ENCODE peak calls at places on chromosomes 2 and 18, in five cellular contexts. One of them, this sample, is unnamed.

GRCh38 chr2:32061973-32062861 is 1.1 kb upstream of the SPAST start:
- DNase-seq in GM06990: no peak
- DNase-seq in cardiac muscle cell: peak
- DNase-seq in upper lobe of right lung: no peak
- DNase-seq in foreskin fibroblast: no peak
- DNase-seq in this sample: peak

GRCh38 chr2:182668671-182669070 is 47.4 kb upstream of the DNAJC10 start:
- DNase-seq in GM06990: no peak
- DNase-seq in cardiac muscle cell: no peak
- DNase-seq in upper lobe of right lung: no peak
- DNase-seq in foreskin fibroblast: no peak
- DNase-seq in this sample: no peak

GRCh38 chr2:61900246-61900645 is 5.2 kb upstream of the COMMD1 start:
- DNase-seq in GM06990: no peak
- DNase-seq in cardiac muscle cell: peak
- DNase-seq in upper lobe of right lung: no peak
- DNase-seq in foreskin fibroblast: no peak
- DNase-seq in this sample: no peak

GRCh38 chr2:237640493-237640998 is 13.2 kb downstream of the LRRFIP1 start:
- DNase-seq in GM06990: no peak
- DNase-seq in cardiac muscle cell: no peak
- DNase-seq in upper lobe of right lung: no peak
- DNase-seq in foreskin fibroblast: no peak
- DNase-seq in this sample: no peak

GRCh38 chr2:153196378-153197058 is 282.0 kb downstream of the RPRM start:
- DNase-seq in GM06990: no peak
- DNase-seq in cardiac muscle cell: no peak
- DNase-seq in upper lobe of right lung: no peak
- DNase-seq in foreskin fibroblast: no peak
- DNase-seq in this sample: no peak

GRCh38 chr2:132703396-132703795 is 33.4 kb upstream of the LYPD1 start:
- DNase-seq in GM06990: no peak
- DNase-seq in cardiac muscle cell: no peak
- DNase-seq in upper lobe of right lung: no peak
- DNase-seq in foreskin fibroblast: no peak
- DNase-seq in this sample: no peak

GRCh38 chr2:70258532-70258875 is 567 bp downstream of the PCYOX1 start:
- DNase-seq in GM06990: no peak
- DNase-seq in cardiac muscle cell: peak
- DNase-seq in upper lobe of right lung: peak
- DNase-seq in foreskin fibroblast: peak
- DNase-seq in this sample: no peak

GRCh38 chr2:98442488-98442887 is 2.2 kb upstream of the INPP4A start:
- DNase-seq in GM06990: no peak
- DNase-seq in cardiac muscle cell: no peak
- DNase-seq in upper lobe of right lung: no peak
- DNase-seq in foreskin fibroblast: no peak
- DNase-seq in this sample: no peak

GRCh38 chr2:219513787-219514186 is 495 bp upstream of the ASIC4 start:
- DNase-seq in GM06990: no peak
- DNase-seq in cardiac muscle cell: no peak
- DNase-seq in upper lobe of right lung: no peak
- DNase-seq in foreskin fibroblast: no peak
- DNase-seq in this sample: no peak

GRCh38 chr2:157898591-157898996 is 22.5 kb upstream of the ACVR1 start:
- DNase-seq in GM06990: no peak
- DNase-seq in cardiac muscle cell: peak
- DNase-seq in upper lobe of right lung: no peak
- DNase-seq in foreskin fibroblast: peak
- DNase-seq in this sample: peak

GRCh38 chr18:52283927-52284326 is 56.1 kb upstream of the DCC start:
- DNase-seq in GM06990: no peak
- DNase-seq in cardiac muscle cell: no peak
- DNase-seq in upper lobe of right lung: no peak
- DNase-seq in foreskin fibroblast: no peak
- DNase-seq in this sample: no peak

GRCh38 chr2:69224495-69224803 is 162.6 kb downstream of the GFPT1 start:
- DNase-seq in GM06990: no peak
- DNase-seq in cardiac muscle cell: peak
- DNase-seq in upper lobe of right lung: no peak
- DNase-seq in foreskin fibroblast: no peak
- DNase-seq in this sample: no peak

GRCh38 chr2:219575566-219576504 is 3.7 kb downstream of the INHA start:
- DNase-seq in GM06990: no peak
- DNase-seq in cardiac muscle cell: no peak
- DNase-seq in upper lobe of right lung: no peak
- DNase-seq in foreskin fibroblast: no peak
- DNase-seq in this sample: no peak

GRCh38 chr2:26144953-26145680 is 27.8 kb upstream of the GAREM2 start:
- DNase-seq in GM06990: peak
- DNase-seq in cardiac muscle cell: peak
- DNase-seq in upper lobe of right lung: peak
- DNase-seq in foreskin fibroblast: peak
- DNase-seq in this sample: peak

GRCh38 chr2:69453475-69454129 is 16.4 kb upstream of the NFU1 start:
- DNase-seq in GM06990: peak
- DNase-seq in cardiac muscle cell: no peak
- DNase-seq in upper lobe of right lung: no peak
- DNase-seq in foreskin fibroblast: no peak
- DNase-seq in this sample: peak

GRCh38 chr18:71405142-71405806 is 1116.4 kb downstream of the SOCS6 start:
- DNase-seq in GM06990: no peak
- DNase-seq in cardiac muscle cell: no peak
- DNase-seq in upper lobe of right lung: no peak
- DNase-seq in foreskin fibroblast: no peak
- DNase-seq in this sample: no peak

GRCh38 chr2:42133771-42134195 is 35.4 kb upstream of the EML4 start:
- DNase-seq in GM06990: no peak
- DNase-seq in cardiac muscle cell: no peak
- DNase-seq in upper lobe of right lung: no peak
- DNase-seq in foreskin fibroblast: no peak
- DNase-seq in this sample: no peak

GRCh38 chr18:48392266-48392665 is 16.9 kb downstream of the ZBTB7C start:
- DNase-seq in GM06990: no peak
- DNase-seq in cardiac muscle cell: no peak
- DNase-seq in upper lobe of right lung: no peak
- DNase-seq in foreskin fibroblast: no peak
- DNase-seq in this sample: no peak

GRCh38 chr18:59910967-59911366 is 11.2 kb downstream of the PMAIP1 start:
- DNase-seq in GM06990: no peak
- DNase-seq in cardiac muscle cell: no peak
- DNase-seq in upper lobe of right lung: no peak
- DNase-seq in foreskin fibroblast: no peak
- DNase-seq in this sample: no peak

GRCh38 chr2:58432491-58433166 is 191.5 kb upstream of the FANCL start:
- DNase-seq in GM06990: no peak
- DNase-seq in cardiac muscle cell: no peak
- DNase-seq in upper lobe of right lung: no peak
- DNase-seq in foreskin fibroblast: no peak
- DNase-seq in this sample: no peak

GRCh38 chr2:102166189-102166845 is 20.5 kb upstream of the IL1RL2 start:
- DNase-seq in GM06990: no peak
- DNase-seq in cardiac muscle cell: no peak
- DNase-seq in upper lobe of right lung: no peak
- DNase-seq in foreskin fibroblast: peak
- DNase-seq in this sample: no peak

GRCh38 chr18:80109676-80110078 is 615 bp downstream of the ADNP2 start:
- DNase-seq in GM06990: peak
- DNase-seq in cardiac muscle cell: peak
- DNase-seq in upper lobe of right lung: no peak
- DNase-seq in foreskin fibroblast: peak
- DNase-seq in this sample: peak

GRCh38 chr2:32864337-32864736 is 82.4 kb upstream of the LTBP1 start:
- DNase-seq in GM06990: no peak
- DNase-seq in cardiac muscle cell: peak
- DNase-seq in upper lobe of right lung: no peak
- DNase-seq in foreskin fibroblast: peak
- DNase-seq in this sample: no peak

GRCh38 chr2:2083113-2083757 is 247.8 kb downstream of the MYT1L start:
- DNase-seq in GM06990: no peak
- DNase-seq in cardiac muscle cell: no peak
- DNase-seq in upper lobe of right lung: no peak
- DNase-seq in foreskin fibroblast: no peak
- DNase-seq in this sample: no peak

GRCh38 chr18:58313491-58314032 is 269.5 kb downstream of the NEDD4L start:
- DNase-seq in GM06990: no peak
- DNase-seq in cardiac muscle cell: no peak
- DNase-seq in upper lobe of right lung: no peak
- DNase-seq in foreskin fibroblast: no peak
- DNase-seq in this sample: no peak

GRCh38 chr18:57134564-57135211 is 12.2 kb upstream of the BOD1L2 start:
- DNase-seq in GM06990: no peak
- DNase-seq in cardiac muscle cell: no peak
- DNase-seq in upper lobe of right lung: no peak
- DNase-seq in foreskin fibroblast: no peak
- DNase-seq in this sample: no peak

GRCh38 chr2:88950010-88950409 is 258.5 kb downstream of the RPIA start:
- DNase-seq in GM06990: no peak
- DNase-seq in cardiac muscle cell: peak
- DNase-seq in upper lobe of right lung: no peak
- DNase-seq in foreskin fibroblast: no peak
- DNase-seq in this sample: no peak
- TF ChIP-seq CTCF in GM06990: no peak
- TF ChIP-seq CTCF in cardiac muscle cell: peak
- TF ChIP-seq CTCF in upper lobe of right lung: peak
- TF ChIP-seq CTCF in foreskin fibroblast: peak
- TF ChIP-seq CTCF in this sample: no peak

DNA sequence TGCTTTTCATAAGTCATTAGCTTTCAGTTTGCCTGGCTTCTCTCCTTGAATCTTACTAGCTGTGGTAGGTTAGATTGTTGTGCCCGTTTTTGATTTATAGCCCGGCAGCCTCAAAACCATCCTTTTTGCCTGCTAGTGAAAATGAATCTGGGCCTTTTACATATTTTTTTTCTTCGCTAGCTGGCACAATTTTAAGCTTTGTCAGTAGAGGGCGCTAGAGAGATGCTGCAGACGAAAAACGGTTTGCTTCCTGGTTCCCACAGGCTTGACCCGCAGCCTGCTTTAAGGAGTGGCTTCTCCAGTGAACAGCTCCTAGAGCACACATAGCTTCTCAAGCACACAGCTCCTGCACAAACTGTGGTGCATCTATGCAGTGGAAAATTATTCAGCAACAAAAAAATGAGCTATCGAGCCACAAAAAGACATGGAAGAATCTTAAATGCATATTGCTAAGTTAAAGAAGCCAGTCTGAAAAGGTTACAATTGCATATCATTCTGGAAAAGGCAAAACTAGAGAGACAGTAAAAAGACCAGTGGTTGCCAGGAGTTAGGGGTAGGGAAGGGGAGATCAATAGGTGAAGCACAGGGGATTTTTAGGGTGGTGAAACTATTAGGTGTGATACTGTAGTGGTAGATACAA is 47.9 kb downstream of the E2F6 start:
- DNase-seq in GM06990: no peak
- DNase-seq in cardiac muscle cell: no peak
- DNase-seq in upper lobe of right lung: no peak
- DNase-seq in foreskin fibroblast: no peak
- DNase-seq in this sample: no peak
- TF ChIP-seq CTCF in GM06990: peak
- TF ChIP-seq CTCF in cardiac muscle cell: no peak
- TF ChIP-seq CTCF in upper lobe of right lung: peak
- TF ChIP-seq CTCF in foreskin fibroblast: peak
- TF ChIP-seq CTCF in this sample: peak

DNA sequence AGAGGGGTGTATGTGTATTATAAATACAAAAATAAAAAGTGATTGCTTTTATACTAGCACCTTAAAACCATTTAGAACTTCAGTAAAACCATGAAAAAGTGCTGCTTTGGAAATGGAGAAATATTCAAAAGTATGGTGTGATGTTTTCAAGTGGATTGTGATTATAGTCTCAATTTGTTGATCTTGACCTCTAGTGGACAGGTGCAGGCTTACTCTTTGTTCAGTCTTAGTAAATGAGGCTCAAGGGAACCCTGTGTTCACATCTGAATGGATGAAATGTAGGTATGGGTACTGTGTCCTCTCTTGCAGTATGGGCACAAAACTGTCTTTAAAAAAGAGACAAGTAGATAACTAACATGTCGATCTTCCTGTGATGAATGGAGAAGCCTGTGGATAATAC is 145.8 kb downstream of the MCFD2 start:
- DNase-seq in GM06990: no peak
- DNase-seq in cardiac muscle cell: no peak
- DNase-seq in upper lobe of right lung: no peak
- DNase-seq in foreskin fibroblast: no peak
- DNase-seq in this sample: no peak
- TF ChIP-seq CTCF in GM06990: peak
- TF ChIP-seq CTCF in cardiac muscle cell: no peak
- TF ChIP-seq CTCF in upper lobe of right lung: peak
- TF ChIP-seq CTCF in foreskin fibroblast: peak
- TF ChIP-seq CTCF in this sample: no peak

GRCh38 chr2:235596272-235596671 is 102.4 kb downstream of the AGAP1 start:
- DNase-seq in GM06990: no peak
- DNase-seq in cardiac muscle cell: no peak
- DNase-seq in upper lobe of right lung: no peak
- DNase-seq in foreskin fibroblast: no peak
- DNase-seq in this sample: no peak

GRCh38 chr2:235597081-235597615 is 103.3 kb downstream of the AGAP1 start:
- DNase-seq in GM06990: no peak
- DNase-seq in cardiac muscle cell: no peak
- DNase-seq in upper lobe of right lung: no peak
- DNase-seq in foreskin fibroblast: no peak
- DNase-seq in this sample: no peak

GRCh38 chr2:235595420-235596010 is 101.7 kb downstream of the AGAP1 start:
- DNase-seq in GM06990: no peak
- DNase-seq in cardiac muscle cell: peak
- DNase-seq in upper lobe of right lung: no peak
- DNase-seq in foreskin fibroblast: peak
- DNase-seq in this sample: peak

GRCh38 chr2:235594041-235594440 is 100.2 kb downstream of the AGAP1 start:
- DNase-seq in GM06990: no peak
- DNase-seq in cardiac muscle cell: peak
- DNase-seq in upper lobe of right lung: no peak
- DNase-seq in foreskin fibroblast: no peak
- DNase-seq in this sample: peak

DNA sequence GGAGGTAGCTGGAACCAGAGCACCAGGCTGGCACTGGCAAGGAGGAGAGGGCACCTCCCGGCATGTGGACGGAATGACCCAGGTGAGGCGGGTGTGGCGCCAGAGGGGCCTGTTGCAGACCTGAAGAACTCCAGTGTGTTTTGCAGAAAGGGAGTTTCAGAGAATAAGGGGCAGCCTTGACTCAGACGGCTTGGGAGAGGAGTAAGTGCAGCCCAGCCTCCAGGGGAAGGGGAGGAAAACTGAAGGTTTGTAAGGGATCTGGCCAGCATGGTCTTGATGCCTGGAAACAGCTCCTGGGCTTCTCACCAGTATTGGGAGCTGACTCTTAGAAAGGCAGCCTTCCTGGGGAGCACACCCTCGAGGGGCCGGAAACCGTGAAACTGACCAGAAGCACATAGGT is 101.1 kb downstream of the AGAP1 start:
- DNase-seq in GM06990: no peak
- DNase-seq in cardiac muscle cell: no peak
- DNase-seq in upper lobe of right lung: no peak
- DNase-seq in foreskin fibroblast: no peak
- DNase-seq in this sample: no peak
- TF ChIP-seq CTCF in GM06990: no peak
- TF ChIP-seq CTCF in cardiac muscle cell: no peak
- TF ChIP-seq CTCF in upper lobe of right lung: no peak
- TF ChIP-seq CTCF in foreskin fibroblast: no peak
- TF ChIP-seq CTCF in this sample: no peak

This sample was measured in GM20000.